ENCODE peak calls at places on chromosome 1, in four cellular contexts. Y, F, O and Q are unnamed samples.

GRCh38 chr1:28418278-28418637 is 48.7 kb downstream of the PHACTR4 start:
- DNase-seq in Y (no peak), F (no peak), O (no peak), Q (no peak)

GRCh38 chr1:157197906-157198435 is 59.8 kb upstream of the ETV3 start:
- DNase-seq in Y (peak; percentile 16), F (no peak), O (no peak), Q (no peak)

GRCh38 chr1:162882248-162882666 is 21.3 kb upstream of the CCDC190 start:
- DNase-seq in Y (no peak), F (no peak), O (no peak), Q (no peak)

GRCh38 chr1:239428311-239428710 is 41.9 kb downstream of the CHRM3 start:
- DNase-seq in Y (no peak), F (no peak), O (no peak), Q (no peak)

GRCh38 chr1:207875532-207875931 is 35.4 kb downstream of the CD34 start:
- DNase-seq in Y (no peak), F (no peak), O (no peak), Q (no peak)

GRCh38 chr1:2174348-2175054 is 20.1 kb downstream of the FAAP20 start:
- DNase-seq in Y (peak; percentile 48), F (peak; percentile 71), O (peak; percentile 64), Q (no peak)

GRCh38 chr1:223827193-223827663 is 18.5 kb downstream of the TP53BP2 start:
- DNase-seq in Y (no peak), F (no peak), O (no peak), Q (peak; percentile 40)

GRCh38 chr1:18009061-18009728 is 98.4 kb upstream of the IGSF21 start:
- DNase-seq in Y (no peak), F (no peak), O (no peak), Q (no peak)

GRCh38 chr1:200653022-200653462 is 16.7 kb downstream of the DDX59 start:
- DNase-seq in Y (no peak), F (no peak), O (no peak), Q (no peak)

GRCh38 chr1:50110656-50111055 is 1.9 kb downstream of the ELAVL4 start:
- DNase-seq in Y (no peak), F (peak; percentile 24), O (no peak), Q (no peak)

GRCh38 chr1:3330771-3331245 is 123.7 kb upstream of the ARHGEF16 start:
- DNase-seq in Y (no peak), F (no peak), O (no peak), Q (no peak)

GRCh38 chr1:199113265-199113869 is 474.5 kb downstream of the PTPRC start:
- DNase-seq in Y (peak; percentile 77), F (peak; percentile 93), O (peak; percentile 84), Q (peak; percentile 75)

GRCh38 chr1:216119600-216119999 is 303.6 kb downstream of the USH2A start:
- DNase-seq in Y (peak; percentile 15), F (peak; percentile 22), O (peak; percentile 38), Q (peak; percentile 17)

GRCh38 chr1:102897537-102897936 is 210.8 kb downstream of the COL11A1 start:
- DNase-seq in Y (no peak), F (no peak), O (peak; percentile 85), Q (peak; percentile 34)

GRCh38 chr1:201318504-201319340 is 35.4 kb downstream of the PKP1 start:
- DNase-seq in Y (no peak), F (no peak), O (no peak), Q (no peak)

GRCh38 chr1:187383366-187383765 is 554.6 kb downstream of the PLA2G4A start:
- DNase-seq in Y (no peak), F (no peak), O (no peak), Q (no peak)

GRCh38 chr1:170535418-170535817 is 3.5 kb downstream of the GORAB start:
- DNase-seq in Y (no peak), F (no peak), O (no peak), Q (no peak)

GRCh38 chr1:2400950-2401649 is 9.5 kb downstream of the RER1 start:
- DNase-seq in Y (no peak), F (no peak), O (no peak), Q (no peak)

GRCh38 chr1:94962745-94963265 is 35.9 kb upstream of the CNN3 start:
- DNase-seq in Y (peak; percentile 68), F (no peak), O (peak; percentile 41), Q (no peak)

GRCh38 chr1:184843732-184844495 is 89.3 kb upstream of the EDEM3 start:
- DNase-seq in Y (peak; percentile 66), F (no peak), O (no peak), Q (no peak)

GRCh38 chr1:98203461-98203860 is 282.6 kb upstream of the DPYD start:
- DNase-seq in Y (no peak), F (no peak), O (peak; percentile 61), Q (peak; percentile 24)

GRCh38 chr1:11307837-11308236 is 34.8 kb downstream of the UBIAD1 start:
- DNase-seq in Y (no peak), F (no peak), O (peak; percentile 16), Q (no peak)

GRCh38 chr1:236175642-236176336 is 33.5 kb downstream of the GPR137B start:
- DNase-seq in Y (no peak), F (no peak), O (no peak), Q (no peak)

GRCh38 chr1:72435025-72435424 is 152.7 kb upstream of the NEGR1 start:
- DNase-seq in Y (no peak), F (no peak), O (peak; percentile 63), Q (peak; percentile 23)

GRCh38 chr1:110069302-110070281 is 880 bp downstream of the ALX3 start:
- DNase-seq in Y (no peak), F (no peak), O (no peak), Q (no peak)

GRCh38 chr1:109395602-109396512 is 1.9 kb downstream of the SORT1 start:
- DNase-seq in Y (peak; percentile 30), F (no peak), O (peak; percentile 71), Q (peak; percentile 44)

GRCh38 chr1:154578058-154578418 is 10.5 kb downstream of the CHRNB2 start:
- DNase-seq in Y (no peak), F (no peak), O (no peak), Q (no peak)